ENCODE peak calls at places on chromosomes 1 and 21, in four cellular contexts. One of them, this sample, is unnamed.

GRCh38 chr1:109910963-109911798 is 532 bp downstream of the CSF1 start:
- DNase-seq in iPS-NIHi11: peak
- DNase-seq in SK-MEL-5: no peak
- DNase-seq in T-cell: no peak
- DNase-seq in this sample: no peak

GRCh38 chr1:223460566-223461189 is 67.5 kb downstream of the CCDC185 start:
- DNase-seq in iPS-NIHi11: no peak
- DNase-seq in T-cell: no peak
- DNase-seq in SK-MEL-5: no peak
- DNase-seq in this sample: no peak

GRCh38 chr1:223226271-223226670 is 83.2 kb upstream of the TLR5 start:
- DNase-seq in T-cell: no peak
- DNase-seq in SK-MEL-5: no peak
- DNase-seq in iPS-NIHi11: no peak
- DNase-seq in this sample: no peak

GRCh38 chr1:26597629-26598039 is 68.1 kb downstream of the RPS6KA1 start:
- DNase-seq in T-cell: no peak
- DNase-seq in SK-MEL-5: peak
- DNase-seq in iPS-NIHi11: peak
- DNase-seq in this sample: peak

GRCh38 chr1:29687601-29688244 is 451.4 kb downstream of the PTPRU start:
- DNase-seq in iPS-NIHi11: no peak
- DNase-seq in SK-MEL-5: no peak
- DNase-seq in T-cell: no peak
- DNase-seq in this sample: peak

GRCh38 chr1:151165281-151165737 is 393 bp downstream of the LYSMD1 start:
- DNase-seq in iPS-NIHi11: peak
- DNase-seq in SK-MEL-5: peak
- DNase-seq in T-cell: no peak
- DNase-seq in this sample: peak

GRCh38 chr1:236465959-236466303 is 57.9 kb upstream of the LGALS8 start:
- DNase-seq in SK-MEL-5: no peak
- DNase-seq in T-cell: no peak
- DNase-seq in iPS-NIHi11: no peak
- DNase-seq in this sample: no peak

GRCh38 chr21:29321217-29321616 is 22.5 kb downstream of the BACH1 start:
- DNase-seq in T-cell: no peak
- DNase-seq in SK-MEL-5: no peak
- DNase-seq in iPS-NIHi11: no peak
- DNase-seq in this sample: no peak

GRCh38 chr1:221776495-221777413 is 34.9 kb upstream of the DUSP10 start:
- DNase-seq in T-cell: no peak
- DNase-seq in SK-MEL-5: peak
- DNase-seq in iPS-NIHi11: no peak
- DNase-seq in this sample: peak

GRCh38 chr1:115791816-115792215 is 23.3 kb upstream of the CASQ2 start:
- DNase-seq in SK-MEL-5: no peak
- DNase-seq in iPS-NIHi11: no peak
- DNase-seq in T-cell: no peak
- DNase-seq in this sample: no peak

GRCh38 chr1:47709302-47710074 is 271.6 kb downstream of the FOXD2 start:
- DNase-seq in T-cell: no peak
- DNase-seq in SK-MEL-5: no peak
- DNase-seq in iPS-NIHi11: peak
- DNase-seq in this sample: no peak

GRCh38 chr1:169106921-169107672 is 607 bp downstream of the ATP1B1 start:
- DNase-seq in SK-MEL-5: peak
- DNase-seq in iPS-NIHi11: peak
- DNase-seq in T-cell: no peak
- DNase-seq in this sample: peak

GRCh38 chr1:9798236-9799130 is 25.3 kb downstream of the CLSTN1 start:
- DNase-seq in iPS-NIHi11: no peak
- DNase-seq in SK-MEL-5: peak
- DNase-seq in T-cell: no peak
- DNase-seq in this sample: no peak

GRCh38 chr1:218466341-218467010 is 121.3 kb downstream of the TGFB2 start:
- DNase-seq in SK-MEL-5: no peak
- DNase-seq in iPS-NIHi11: no peak
- DNase-seq in T-cell: no peak
- DNase-seq in this sample: peak

GRCh38 chr1:15064217-15064929 is 89.2 kb upstream of the TMEM51 start:
- DNase-seq in T-cell: no peak
- DNase-seq in iPS-NIHi11: no peak
- DNase-seq in SK-MEL-5: no peak
- DNase-seq in this sample: no peak

GRCh38 chr1:203473281-203473680 is 2.3 kb upstream of the PRELP start:
- DNase-seq in iPS-NIHi11: no peak
- DNase-seq in SK-MEL-5: no peak
- DNase-seq in T-cell: no peak
- DNase-seq in this sample: no peak

GRCh38 chr1:209349372-209350324 is 233.9 kb upstream of the CAMK1G start:
- DNase-seq in iPS-NIHi11: no peak
- DNase-seq in SK-MEL-5: no peak
- DNase-seq in T-cell: no peak
- DNase-seq in this sample: no peak

GRCh38 chr1:92960395-92961130 is 699 bp downstream of the DIPK1A start:
- DNase-seq in SK-MEL-5: peak
- DNase-seq in T-cell: peak
- DNase-seq in iPS-NIHi11: peak
- DNase-seq in this sample: peak

GRCh38 chr1:218802799-218803198 is 370.9 kb upstream of the LYPLAL1 start:
- DNase-seq in SK-MEL-5: no peak
- DNase-seq in T-cell: no peak
- DNase-seq in iPS-NIHi11: no peak
- DNase-seq in this sample: no peak

This sample was measured in RPMI7951.